ENCODE peak calls at places on chromosomes 11 and 22, in ten cellular contexts. One of them, this sample, is unnamed.

GRCh38 chr11:30566482-30566881 is 19.7 kb downstream of the MPPED2 start:
- DNase-seq in body of pancreas: no peak
- DNase-seq in mammary epithelial cell: no peak
- DNase-seq in lung: no peak
- DNase-seq in dorsolateral prefrontal cortex: no peak
- DNase-seq in adrenal gland: no peak
- DNase-seq in ovary: no peak
- DNase-seq in PC-3: no peak
- DNase-seq in neural progenitor cell: no peak
- DNase-seq in Peyer's patch: no peak
- DNase-seq in this sample: no peak

GRCh38 chr11:91239359-91239758 is 985.3 kb upstream of the FAT3 start:
- DNase-seq in body of pancreas: no peak
- DNase-seq in mammary epithelial cell: peak; percentile 63
- DNase-seq in lung: no peak
- DNase-seq in dorsolateral prefrontal cortex: no peak
- DNase-seq in adrenal gland: no peak
- DNase-seq in ovary: no peak
- DNase-seq in PC-3: peak; percentile 25
- DNase-seq in neural progenitor cell: no peak
- DNase-seq in Peyer's patch: no peak
- DNase-seq in this sample: peak; percentile 76

GRCh38 chr11:64786308-64786707 is 8.0 kb upstream of the SF1 start:
- DNase-seq in body of pancreas: no peak
- DNase-seq in mammary epithelial cell: no peak
- DNase-seq in lung: no peak
- DNase-seq in dorsolateral prefrontal cortex: no peak
- DNase-seq in adrenal gland: no peak
- DNase-seq in ovary: no peak
- DNase-seq in PC-3: no peak
- DNase-seq in neural progenitor cell: no peak
- DNase-seq in Peyer's patch: peak; percentile 16
- DNase-seq in this sample: no peak

GRCh38 chr11:65553301-65554001 is 4.7 kb downstream of the LTBP3 start:
- DNase-seq in body of pancreas: no peak
- DNase-seq in mammary epithelial cell: no peak
- DNase-seq in lung: no peak
- DNase-seq in dorsolateral prefrontal cortex: no peak
- DNase-seq in adrenal gland: no peak
- DNase-seq in ovary: peak; percentile 41
- DNase-seq in PC-3: no peak
- DNase-seq in neural progenitor cell: peak; percentile 63
- DNase-seq in Peyer's patch: peak; percentile 53
- DNase-seq in this sample: no peak

GRCh38 chr11:65565624-65566453 is 4.4 kb upstream of the ZNRD2 start:
- DNase-seq in body of pancreas: no peak
- DNase-seq in mammary epithelial cell: peak; percentile 42
- DNase-seq in lung: no peak
- DNase-seq in dorsolateral prefrontal cortex: no peak
- DNase-seq in adrenal gland: no peak
- DNase-seq in ovary: no peak
- DNase-seq in PC-3: peak; percentile 41
- DNase-seq in neural progenitor cell: no peak
- DNase-seq in Peyer's patch: no peak
- DNase-seq in this sample: no peak

GRCh38 chr22:18044548-18045271 is 20.3 kb upstream of the MICAL3 start:
- DNase-seq in body of pancreas: peak; percentile 84
- DNase-seq in mammary epithelial cell: no peak
- DNase-seq in lung: peak; percentile 38
- DNase-seq in dorsolateral prefrontal cortex: peak; percentile 97
- DNase-seq in adrenal gland: peak; percentile 86
- DNase-seq in ovary: peak; percentile 98
- DNase-seq in PC-3: no peak
- DNase-seq in neural progenitor cell: no peak
- DNase-seq in Peyer's patch: peak; percentile 68
- DNase-seq in this sample: no peak

GRCh38 chr11:110598725-110599124 is 113.5 kb downstream of the ARHGAP20 start:
- DNase-seq in body of pancreas: no peak
- DNase-seq in mammary epithelial cell: no peak
- DNase-seq in lung: no peak
- DNase-seq in dorsolateral prefrontal cortex: no peak
- DNase-seq in adrenal gland: no peak
- DNase-seq in ovary: no peak
- DNase-seq in PC-3: no peak
- DNase-seq in neural progenitor cell: no peak
- DNase-seq in Peyer's patch: no peak
- DNase-seq in this sample: no peak

GRCh38 chr11:77697865-77698264 is 60.3 kb upstream of the CLNS1A start:
- DNase-seq in body of pancreas: no peak
- DNase-seq in mammary epithelial cell: no peak
- DNase-seq in lung: no peak
- DNase-seq in dorsolateral prefrontal cortex: no peak
- DNase-seq in adrenal gland: no peak
- DNase-seq in ovary: no peak
- DNase-seq in PC-3: no peak
- DNase-seq in neural progenitor cell: no peak
- DNase-seq in Peyer's patch: no peak
- DNase-seq in this sample: no peak

DNA sequence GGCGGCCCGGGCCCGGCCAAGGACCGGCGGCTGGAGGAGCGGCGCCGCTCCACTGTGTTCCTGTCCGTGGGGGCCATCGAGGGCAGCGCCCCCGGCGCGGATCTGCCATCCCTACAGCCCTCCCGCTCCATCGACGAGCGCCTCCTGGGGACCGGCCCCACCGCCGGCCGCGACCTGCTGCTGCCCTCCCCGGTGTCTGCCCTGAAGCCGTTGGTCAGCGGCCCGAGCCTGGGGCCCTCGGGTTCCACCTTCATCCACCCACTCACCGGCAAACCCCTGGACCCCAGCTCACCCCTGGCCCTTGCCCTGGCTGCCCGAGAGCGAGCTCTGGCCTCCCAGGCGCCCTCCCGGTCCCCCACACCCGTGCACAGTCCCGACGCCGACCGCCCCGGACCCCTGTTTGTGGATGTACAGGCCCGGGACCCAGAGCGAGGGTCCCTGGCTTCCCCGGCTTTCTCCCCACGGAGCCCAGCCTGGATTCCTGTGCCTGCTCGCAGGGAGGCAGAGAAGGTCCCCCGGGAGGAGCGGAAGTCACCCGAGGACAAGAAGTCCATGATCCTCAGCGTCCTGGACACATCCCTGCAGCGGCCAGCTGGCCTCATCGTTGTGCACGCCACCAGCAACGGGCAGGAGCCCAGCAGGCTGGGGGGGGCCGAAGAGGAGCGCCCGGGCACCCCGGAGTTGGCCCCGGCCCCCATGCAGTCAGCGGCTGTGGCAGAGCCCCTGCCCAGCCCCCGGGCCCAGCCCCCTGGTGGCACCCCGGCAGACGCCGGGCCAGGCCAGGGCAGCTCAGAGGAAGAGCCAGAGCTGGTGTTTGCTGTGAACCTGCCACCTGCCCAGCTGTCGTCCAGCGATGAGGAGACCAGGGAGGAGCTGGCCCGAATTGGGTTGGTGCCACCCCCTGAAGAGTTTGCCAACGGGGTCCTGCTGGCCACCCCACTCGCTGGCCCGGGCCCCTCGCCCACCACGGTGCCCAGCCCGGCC is 16.9 kb upstream of the ACR start:
- DNase-seq in body of pancreas: no peak
- DNase-seq in mammary epithelial cell: no peak
- DNase-seq in lung: no peak
- DNase-seq in dorsolateral prefrontal cortex: no peak
- DNase-seq in adrenal gland: no peak
- DNase-seq in ovary: no peak
- DNase-seq in PC-3: no peak
- DNase-seq in neural progenitor cell: peak; percentile 42
- DNase-seq in Peyer's patch: no peak
- DNase-seq in this sample: no peak
- H3K27ac ChIP-seq in body of pancreas: no peak overlapping the region
- H3K27ac ChIP-seq in mammary epithelial cell: no peak overlapping the region
- H3K27ac ChIP-seq in lung: no peak overlapping the region
- H3K27ac ChIP-seq in dorsolateral prefrontal cortex: peak overlapping the region; percentile 19
- H3K27ac ChIP-seq in adrenal gland: no peak overlapping the region
- H3K27ac ChIP-seq in ovary: no peak overlapping the region
- H3K27ac ChIP-seq in PC-3: no peak overlapping the region
- H3K27ac ChIP-seq in neural progenitor cell: no peak overlapping the region
- H3K27ac ChIP-seq in Peyer's patch: no peak overlapping the region
- H3K27ac ChIP-seq in this sample: no peak overlapping the region

DNA sequence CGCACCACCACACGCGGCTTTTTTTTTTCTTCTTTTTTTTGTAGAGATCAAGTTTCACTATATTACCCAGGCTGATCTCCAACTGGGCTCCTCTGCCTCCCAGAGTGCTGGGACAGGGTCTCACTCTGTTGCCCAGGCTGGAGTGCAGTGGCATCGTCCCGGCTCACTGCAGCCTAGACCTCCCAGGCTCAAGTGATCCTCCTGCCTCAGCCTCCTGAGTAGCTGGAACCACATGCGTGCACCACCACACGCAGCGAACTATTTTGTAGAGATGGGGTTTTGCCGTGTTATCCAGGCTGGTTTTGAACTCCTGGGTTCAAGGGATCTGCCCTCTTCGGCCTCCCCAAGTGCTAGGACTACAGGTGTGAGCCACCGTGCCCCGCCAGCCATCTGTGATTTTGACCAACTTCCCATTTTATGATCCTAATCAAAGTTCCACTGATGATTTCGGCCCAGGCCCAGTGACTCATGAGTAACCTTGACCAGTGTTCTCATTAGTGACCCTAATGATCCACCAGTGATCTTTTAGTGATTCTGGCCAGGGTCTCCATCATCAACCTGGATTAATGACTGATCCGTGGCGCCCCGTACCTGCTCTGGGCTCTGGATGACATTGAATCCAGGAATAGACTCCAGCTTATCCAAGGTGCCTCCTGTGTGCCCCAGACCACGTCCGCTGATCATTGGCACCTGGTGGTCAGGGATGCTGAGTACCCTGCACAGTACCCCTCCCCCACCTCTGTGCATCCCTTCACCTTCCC is 1.7 kb downstream of the TYMP start:
- DNase-seq in body of pancreas: no peak
- DNase-seq in mammary epithelial cell: no peak
- DNase-seq in lung: no peak
- DNase-seq in dorsolateral prefrontal cortex: no peak
- DNase-seq in adrenal gland: no peak
- DNase-seq in ovary: no peak
- DNase-seq in PC-3: no peak
- DNase-seq in neural progenitor cell: no peak
- DNase-seq in Peyer's patch: no peak
- DNase-seq in this sample: no peak
- H3K27me3 ChIP-seq in body of pancreas: peaks cover 21% of the 10 kb centered on the region
- H3K27me3 ChIP-seq in mammary epithelial cell: no peaks in the 10 kb centered on the region
- H3K27me3 ChIP-seq in lung: no peaks in the 10 kb centered on the region
- H3K27me3 ChIP-seq in dorsolateral prefrontal cortex: peaks cover 5% of the 10 kb centered on the region
- H3K27me3 ChIP-seq in adrenal gland: no peaks in the 10 kb centered on the region
- H3K27me3 ChIP-seq in ovary: peaks cover 6% of the 10 kb centered on the region
- H3K27me3 ChIP-seq in PC-3: no peaks in the 10 kb centered on the region
- H3K27me3 ChIP-seq in neural progenitor cell: peaks cover 69% of the 10 kb centered on the region
- H3K27me3 ChIP-seq in Peyer's patch: no peaks in the 10 kb centered on the region
- H3K27me3 ChIP-seq in this sample: no peaks in the 10 kb centered on the region

GRCh38 chr11:34636127-34636526 is 15.2 kb downstream of the EHF start:
- DNase-seq in body of pancreas: no peak
- DNase-seq in mammary epithelial cell: no peak
- DNase-seq in lung: no peak
- DNase-seq in dorsolateral prefrontal cortex: no peak
- DNase-seq in adrenal gland: no peak
- DNase-seq in ovary: no peak
- DNase-seq in PC-3: no peak
- DNase-seq in neural progenitor cell: no peak
- DNase-seq in Peyer's patch: no peak
- DNase-seq in this sample: no peak

GRCh38 chr11:34633640-34633989 is 12.7 kb downstream of the EHF start:
- DNase-seq in body of pancreas: no peak
- DNase-seq in mammary epithelial cell: no peak
- DNase-seq in lung: no peak
- DNase-seq in dorsolateral prefrontal cortex: no peak
- DNase-seq in adrenal gland: no peak
- DNase-seq in ovary: no peak
- DNase-seq in PC-3: no peak
- DNase-seq in neural progenitor cell: no peak
- DNase-seq in Peyer's patch: no peak
- DNase-seq in this sample: no peak

GRCh38 chr11:34631737-34632104 is 10.8 kb downstream of the EHF start:
- DNase-seq in body of pancreas: peak; percentile 59
- DNase-seq in mammary epithelial cell: no peak
- DNase-seq in lung: no peak
- DNase-seq in dorsolateral prefrontal cortex: no peak
- DNase-seq in adrenal gland: peak; percentile 57
- DNase-seq in ovary: no peak
- DNase-seq in PC-3: peak; percentile 60
- DNase-seq in neural progenitor cell: no peak
- DNase-seq in Peyer's patch: no peak
- DNase-seq in this sample: no peak

GRCh38 chr11:34632105-34632780 is 11.3 kb downstream of the EHF start:
- DNase-seq in body of pancreas: peak; percentile 71
- DNase-seq in mammary epithelial cell: no peak
- DNase-seq in lung: no peak
- DNase-seq in dorsolateral prefrontal cortex: peak; percentile 55
- DNase-seq in adrenal gland: peak; percentile 78
- DNase-seq in ovary: no peak
- DNase-seq in PC-3: peak; percentile 74
- DNase-seq in neural progenitor cell: peak; percentile 39
- DNase-seq in Peyer's patch: no peak
- DNase-seq in this sample: no peak

GRCh38 chr11:34633990-34634725 is 13.3 kb downstream of the EHF start:
- DNase-seq in body of pancreas: no peak
- DNase-seq in mammary epithelial cell: peak; percentile 69
- DNase-seq in lung: no peak
- DNase-seq in dorsolateral prefrontal cortex: no peak
- DNase-seq in adrenal gland: no peak
- DNase-seq in ovary: no peak
- DNase-seq in PC-3: peak; percentile 49
- DNase-seq in neural progenitor cell: no peak
- DNase-seq in Peyer's patch: no peak
- DNase-seq in this sample: peak; percentile 82
- TF ChIP-seq CTCF in body of pancreas: peak; percentile 57
- TF ChIP-seq CTCF in mammary epithelial cell: peak; percentile 15
- TF ChIP-seq CTCF in lung: no peak
- TF ChIP-seq CTCF in dorsolateral prefrontal cortex: no peak
- TF ChIP-seq CTCF in adrenal gland: no peak
- TF ChIP-seq CTCF in ovary: no peak
- TF ChIP-seq CTCF in PC-3: no peak
- TF ChIP-seq CTCF in neural progenitor cell: no peak
- TF ChIP-seq CTCF in Peyer's patch: peak; percentile 8
- TF ChIP-seq CTCF in this sample: no peak

DNA sequence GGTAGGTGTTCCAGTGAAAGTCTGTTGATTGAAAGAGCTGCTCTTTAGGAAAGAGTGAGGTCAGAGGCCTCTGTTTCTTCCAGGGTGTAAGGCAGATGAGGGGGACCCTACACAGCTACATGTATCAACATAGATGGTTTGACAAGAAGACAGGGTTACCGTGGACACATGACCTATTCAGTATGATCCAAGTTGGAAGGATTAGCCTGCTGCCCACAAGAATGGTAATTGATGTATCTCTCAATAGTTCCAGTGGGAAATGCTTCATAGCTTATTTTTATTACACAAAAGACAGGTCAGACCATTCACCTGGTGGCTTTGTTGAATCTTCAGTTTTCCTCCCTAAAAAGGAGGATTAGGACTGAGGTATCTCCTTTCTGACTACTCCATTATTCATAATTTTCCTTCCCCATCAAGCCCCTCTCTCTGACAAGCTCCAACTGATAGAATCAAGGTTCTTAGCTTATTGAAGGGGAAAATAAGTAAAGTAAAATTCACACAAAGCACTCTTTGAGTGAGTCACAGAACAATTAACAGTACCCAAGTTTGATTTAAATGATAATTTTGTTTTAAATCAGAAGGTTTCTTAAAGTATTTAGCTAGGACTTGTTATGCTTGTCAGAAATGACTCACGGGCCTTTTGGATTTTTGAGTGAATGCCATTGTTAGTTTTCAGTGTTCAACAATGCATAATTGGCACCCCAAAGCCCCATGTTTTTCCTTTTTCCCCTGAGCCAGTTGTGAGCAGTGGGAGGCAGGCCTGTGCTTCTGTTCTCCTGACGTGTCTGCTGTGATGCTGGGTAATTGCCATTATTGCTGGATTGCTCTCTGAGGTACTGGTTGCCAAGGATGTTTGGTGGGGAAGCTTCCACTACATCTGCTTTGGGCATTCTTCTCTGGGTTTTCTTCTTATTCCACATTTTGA is 373.2 kb downstream of the DDX10 start:
- DNase-seq in body of pancreas: no peak
- DNase-seq in mammary epithelial cell: peak; percentile 77
- DNase-seq in lung: no peak
- DNase-seq in dorsolateral prefrontal cortex: no peak
- DNase-seq in adrenal gland: no peak
- DNase-seq in ovary: peak; percentile 11
- DNase-seq in PC-3: peak; percentile 36
- DNase-seq in neural progenitor cell: peak; percentile 12
- DNase-seq in Peyer's patch: no peak
- DNase-seq in this sample: peak; percentile 59
- H3K27ac ChIP-seq in body of pancreas: no peak overlapping the region
- H3K27ac ChIP-seq in mammary epithelial cell: peak overlapping the region; percentile 33
- H3K27ac ChIP-seq in lung: no peak overlapping the region
- H3K27ac ChIP-seq in dorsolateral prefrontal cortex: peak overlapping the region; percentile 23
- H3K27ac ChIP-seq in adrenal gland: no peak overlapping the region
- H3K27ac ChIP-seq in ovary: no peak overlapping the region
- H3K27ac ChIP-seq in PC-3: no peak overlapping the region
- H3K27ac ChIP-seq in neural progenitor cell: peak overlapping the region; percentile 69
- H3K27ac ChIP-seq in Peyer's patch: no peak overlapping the region
- H3K27ac ChIP-seq in this sample: no peak overlapping the region

This sample was measured in foreskin keratinocyte.